ENCODE peak calls at places on chromosome 5, in four cellular contexts. C, D, A and S are unnamed samples.

GRCh38 chr5:172834570-172835245 is 657 bp downstream of the ERGIC1 start:
- DNase-seq in A (no peak), D (no peak), C (no peak), S (peak)

GRCh38 chr5:35773936-35774335 is 82.8 kb upstream of the IL7R start:
- DNase-seq in A (no peak), D (no peak), C (no peak), S (peak)

GRCh38 chr5:156394642-156395393 is 67.9 kb downstream of the SGCD start:
- DNase-seq in D (no peak), C (no peak), A (no peak), S (no peak)

GRCh38 chr5:113230711-113231652 is 203.8 kb downstream of the TSSK1B start:
- DNase-seq in C (no peak), A (no peak), D (no peak), S (no peak)

GRCh38 chr5:27906911-27907590 is 868.7 kb upstream of the CDH9 start:
- DNase-seq in D (no peak), C (no peak), A (no peak), S (no peak)

GRCh38 chr5:139295692-139296091 is 2.2 kb downstream of the MATR3 start:
- DNase-seq in A (no peak), D (peak), C (no peak), S (no peak)

GRCh38 chr5:16411235-16411634 is 54.4 kb downstream of the ZNF622 start:
- DNase-seq in C (no peak), A (no peak), D (no peak), S (peak)

GRCh38 chr5:67974054-67974453 is 241.5 kb upstream of the PIK3R1 start:
- DNase-seq in A (no peak), C (no peak), D (no peak), S (no peak)

GRCh38 chr5:37400501-37400900 is 21.4 kb downstream of the WDR70 start:
- DNase-seq in C (no peak), D (no peak), A (no peak), S (no peak)

GRCh38 chr5:162497455-162497854 is 429.9 kb downstream of the GABRG2 start:
- DNase-seq in D (no peak), A (no peak), C (no peak), S (no peak)

GRCh38 chr5:3446410-3446809 is 149.2 kb upstream of the IRX1 start:
- DNase-seq in C (no peak), A (no peak), D (no peak), S (no peak)

GRCh38 chr5:916441-917293 is 24.0 kb downstream of the TRIP13 start:
- DNase-seq in D (no peak), C (no peak), A (peak), S (no peak)

GRCh38 chr5:67050125-67050524 is 146.5 kb downstream of the CD180 start:
- DNase-seq in A (no peak), C (no peak), D (no peak), S (no peak)

GRCh38 chr5:107653685-107654084 is 17.1 kb downstream of the EFNA5 start:
- DNase-seq in A (no peak), D (no peak), C (no peak), S (no peak)

GRCh38 chr5:33840927-33841547 is 50.8 kb downstream of the ADAMTS12 start:
- DNase-seq in C (no peak), A (no peak), D (peak), S (no peak)

GRCh38 chr5:6572086-6572824 is 60.6 kb downstream of the NSUN2 start:
- DNase-seq in D (no peak), C (no peak), A (peak), S (no peak)

GRCh38 chr5:76790632-76791290 is 28.1 kb upstream of the F2RL1 start:
- DNase-seq in D (no peak), C (no peak), A (no peak), S (peak)

GRCh38 chr5:135242021-135242480 is 157.0 kb downstream of the MACROH2A1 start:
- DNase-seq in C (peak), D (no peak), A (peak), S (peak)

GRCh38 chr5:949815-950560 is 57.3 kb downstream of the TRIP13 start:
- DNase-seq in A (no peak), D (no peak), C (no peak), S (no peak)

GRCh38 chr5:127506616-127507015 is 10.8 kb upstream of the PRRC1 start:
- DNase-seq in C (no peak), D (no peak), A (no peak), S (no peak)

GRCh38 chr5:35233601-35234000 is 3.3 kb upstream of the PRLR start:
- DNase-seq in C (no peak), D (no peak), A (no peak), S (no peak)

GRCh38 chr5:168874713-168875380 is 295.7 kb upstream of the PANK3 start:
- DNase-seq in D (no peak), A (no peak), C (no peak), S (no peak)

GRCh38 chr5:31113101-31113500 is 80.4 kb upstream of the CDH6 start:
- DNase-seq in C (no peak), D (no peak), A (no peak), S (peak)

GRCh38 chr5:5644249-5644648 is 221.8 kb downstream of the ICE1 start:
- DNase-seq in D (no peak), A (no peak), C (no peak), S (no peak)

GRCh38 chr5:65086234-65086886 is 317.6 kb downstream of the CWC27 start:
- DNase-seq in C (no peak), A (no peak), D (no peak), S (no peak)

GRCh38 chr5:98774192-98775046 is 956 bp downstream of the RGMB start:
- DNase-seq in C (peak), A (peak), D (peak), S (peak)

GRCh38 chr5:76111510-76112174 is 28.5 kb downstream of the SV2C start:
- DNase-seq in D (no peak), C (no peak), A (no peak), S (no peak)

GRCh38 chr5:143931986-143932385 is 120.0 kb downstream of the HMHB1 start:
- DNase-seq in C (no peak), A (no peak), D (no peak), S (no peak)

GRCh38 chr5:35205186-35205585 is 25.1 kb downstream of the PRLR start:
- DNase-seq in A (no peak), C (no peak), D (no peak), S (no peak)

GRCh38 chr5:124349931-124350330 is 396.5 kb downstream of the ZNF608 start:
- DNase-seq in A (no peak), C (no peak), D (peak), S (no peak)

GRCh38 chr5:93100976-93101375 is 480.0 kb downstream of the NR2F1-AS1 start:
- DNase-seq in A (no peak), C (no peak), D (no peak), S (peak)

GRCh38 chr5:123754167-123754840 is 242.3 kb downstream of the CSNK1G3 start:
- DNase-seq in C (no peak), A (no peak), D (no peak), S (peak)